ENCODE peak calls at places on chromosomes 4 and X, in six cellular contexts. K, V, X, S, G and P are unnamed samples.
A peak's percentile ranks its signal among the peaks of the same experiment; 100 is the strongest.

GRCh38 chrX:100070334-100070849 is 339.7 kb downstream of the PCDH19 start:
- DNase-seq in G (no peak), X (no peak), V (no peak), S (no peak), K (no peak), P (no peak)

GRCh38 chr4:1126506-1126905 is 13.1 kb upstream of the RNF212 start:
- DNase-seq in G (no peak), K (no peak), V (no peak), X (no peak), S (no peak), P (no peak)

GRCh38 chr4:86223472-86223871 is 136.4 kb downstream of the MAPK10 start:
- DNase-seq in S (peak; percentile 22), G (no peak), X (peak; percentile 1), V (no peak), K (no peak), P (no peak)

GRCh38 chr4:145132521-145133098 is 34.5 kb downstream of the ABCE1 start:
- DNase-seq in S (no peak), K (no peak), X (no peak), V (no peak), G (no peak), P (no peak)

GRCh38 chrX:106752101-106752678 is 25.7 kb downstream of the RNF128 start:
- DNase-seq in G (no peak), S (no peak), K (no peak), V (no peak), X (no peak), P (no peak)

GRCh38 chr4:144705861-144706590 is 60.1 kb downstream of the HHIP start:
- DNase-seq in G (no peak), S (no peak), V (no peak), X (no peak), K (no peak), P (no peak)

GRCh38 chr4:48350871-48351270 is 9.5 kb downstream of the SLAIN2 start:
- DNase-seq in V (no peak), G (no peak), S (no peak), X (no peak), K (no peak), P (no peak)

GRCh38 chrX:153509592-153509991 is 7.8 kb upstream of the ATP2B3 start:
- DNase-seq in K (no peak), G (no peak), V (no peak), X (no peak), S (no peak), P (no peak)

GRCh38 chr4:35966558-35966957 is 277.8 kb downstream of the ARAP2 start:
- DNase-seq in X (no peak), K (no peak), V (no peak), S (no peak), G (no peak), P (no peak)

GRCh38 chr4:184293552-184293951 is 75.9 kb upstream of the ENPP6 start:
- DNase-seq in K (no peak), V (no peak), G (no peak), X (no peak), S (no peak), P (no peak)

GRCh38 chr4:75048208-75048879 is 115.4 kb downstream of the PARM1 start:
- DNase-seq in X (no peak), G (no peak), S (no peak), V (no peak), K (no peak), P (no peak)

GRCh38 chr4:137922721-137923120 is 319.4 kb downstream of the SLC7A11 start:
- DNase-seq in G (no peak), S (no peak), K (no peak), X (no peak), V (no peak), P (no peak)